ENCODE peak calls at places on chromosomes 2 and 18, in ten cellular contexts. One of them, this sample, is unnamed. For H3K9me3 and H3K4me1, the result is how much of the 10 kb centered on the place peaks cover.

GRCh38 chr18:31648966-31649429 is 35.4 kb downstream of the B4GALT6 start:
- DNase-seq in heart right ventricle: no peak
- DNase-seq in fibroblast of lung: peak
- DNase-seq in esophagus squamous epithelium: no peak
- DNase-seq in tibial nerve: no peak
- DNase-seq in CD8-positive, alpha-beta T cell: no peak
- DNase-seq in uterus: no peak
- DNase-seq in OCI-LY7: no peak
- DNase-seq in colonic mucosa: no peak
- DNase-seq in adrenal gland: peak
- DNase-seq in this sample: peak

GRCh38 chr2:241777686-241778627 is 1.3 kb downstream of the GAL3ST2 start:
- DNase-seq in tibial nerve: peak
- DNase-seq in heart right ventricle: no peak
- DNase-seq in esophagus squamous epithelium: no peak
- DNase-seq in CD8-positive, alpha-beta T cell: no peak
- DNase-seq in adrenal gland: no peak
- DNase-seq in uterus: no peak
- DNase-seq in fibroblast of lung: no peak
- DNase-seq in OCI-LY7: no peak
- DNase-seq in colonic mucosa: peak
- DNase-seq in this sample: peak

GRCh38 chr2:151260492-151261239 is 997 bp downstream of the RBM43 start:
- DNase-seq in uterus: no peak
- DNase-seq in adrenal gland: no peak
- DNase-seq in esophagus squamous epithelium: no peak
- DNase-seq in CD8-positive, alpha-beta T cell: no peak
- DNase-seq in OCI-LY7: peak
- DNase-seq in heart right ventricle: no peak
- DNase-seq in tibial nerve: no peak
- DNase-seq in colonic mucosa: no peak
- DNase-seq in fibroblast of lung: peak
- DNase-seq in this sample: no peak

GRCh38 chr18:48571619-48572384 is 33.0 kb downstream of the CTIF start:
- DNase-seq in esophagus squamous epithelium: no peak
- DNase-seq in CD8-positive, alpha-beta T cell: no peak
- DNase-seq in OCI-LY7: no peak
- DNase-seq in tibial nerve: no peak
- DNase-seq in fibroblast of lung: no peak
- DNase-seq in adrenal gland: no peak
- DNase-seq in colonic mucosa: no peak
- DNase-seq in uterus: no peak
- DNase-seq in heart right ventricle: no peak
- DNase-seq in this sample: no peak

GRCh38 chr2:28658369-28658768 is 93.3 kb upstream of the PPP1CB start:
- DNase-seq in tibial nerve: no peak
- DNase-seq in uterus: no peak
- DNase-seq in fibroblast of lung: peak
- DNase-seq in adrenal gland: no peak
- DNase-seq in CD8-positive, alpha-beta T cell: no peak
- DNase-seq in OCI-LY7: no peak
- DNase-seq in colonic mucosa: no peak
- DNase-seq in heart right ventricle: no peak
- DNase-seq in esophagus squamous epithelium: no peak
- DNase-seq in this sample: no peak

GRCh38 chr2:22281033-22281432 is 1103.9 kb upstream of the KLHL29 start:
- DNase-seq in adrenal gland: peak
- DNase-seq in fibroblast of lung: peak
- DNase-seq in CD8-positive, alpha-beta T cell: no peak
- DNase-seq in esophagus squamous epithelium: no peak
- DNase-seq in uterus: no peak
- DNase-seq in colonic mucosa: no peak
- DNase-seq in heart right ventricle: no peak
- DNase-seq in OCI-LY7: no peak
- DNase-seq in tibial nerve: no peak
- DNase-seq in this sample: no peak

GRCh38 chr18:50879302-50880107 is 587 bp downstream of the ME2 start:
- DNase-seq in CD8-positive, alpha-beta T cell: peak
- DNase-seq in colonic mucosa: peak
- DNase-seq in OCI-LY7: peak
- DNase-seq in fibroblast of lung: peak
- DNase-seq in uterus: no peak
- DNase-seq in heart right ventricle: no peak
- DNase-seq in adrenal gland: no peak
- DNase-seq in esophagus squamous epithelium: no peak
- DNase-seq in tibial nerve: no peak
- DNase-seq in this sample: peak

GRCh38 chr2:71395471-71395870 is 57.9 kb upstream of the DYSF start:
- DNase-seq in CD8-positive, alpha-beta T cell: no peak
- DNase-seq in esophagus squamous epithelium: no peak
- DNase-seq in fibroblast of lung: no peak
- DNase-seq in adrenal gland: no peak
- DNase-seq in heart right ventricle: no peak
- DNase-seq in uterus: no peak
- DNase-seq in OCI-LY7: no peak
- DNase-seq in colonic mucosa: no peak
- DNase-seq in tibial nerve: no peak
- DNase-seq in this sample: no peak

DNA sequence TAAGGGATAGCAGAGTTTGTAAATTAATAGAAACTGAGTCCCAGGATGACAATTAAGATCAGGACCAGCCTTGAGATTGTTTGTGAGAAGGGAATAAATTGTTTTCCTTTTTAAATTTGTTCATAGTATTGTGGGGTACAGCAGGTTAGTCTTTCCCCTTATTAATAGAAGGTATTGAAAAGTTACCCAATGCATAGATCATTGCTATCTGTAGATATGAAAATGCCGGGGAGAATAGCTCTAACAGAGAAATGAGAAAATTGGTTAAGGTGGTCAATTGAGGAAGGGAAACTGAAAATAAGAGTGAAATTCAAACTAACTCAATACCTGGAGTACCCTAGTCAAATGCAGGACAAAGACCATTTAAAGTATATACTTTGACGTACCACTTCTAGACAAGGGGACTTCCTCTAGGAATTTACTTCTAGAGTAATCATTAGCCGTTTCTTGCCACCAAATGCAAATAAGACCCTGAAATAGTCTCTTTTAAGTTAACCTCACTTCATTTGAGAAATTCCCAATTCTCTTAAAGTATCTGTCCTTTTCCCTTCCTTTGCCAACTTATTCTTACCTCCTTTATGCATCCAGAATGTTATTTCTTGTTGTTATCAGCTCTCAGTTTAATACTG is 1224.4 kb upstream of the LRRTM1 start:
- DNase-seq in heart right ventricle: no peak
- DNase-seq in fibroblast of lung: no peak
- DNase-seq in tibial nerve: no peak
- DNase-seq in colonic mucosa: no peak
- DNase-seq in uterus: no peak
- DNase-seq in adrenal gland: no peak
- DNase-seq in OCI-LY7: no peak
- DNase-seq in CD8-positive, alpha-beta T cell: no peak
- DNase-seq in esophagus squamous epithelium: no peak
- DNase-seq in this sample: no peak
- H3K9me3 ChIP-seq in heart right ventricle: under half
- H3K9me3 ChIP-seq in fibroblast of lung: under half
- H3K9me3 ChIP-seq in tibial nerve: under half
- H3K9me3 ChIP-seq in colonic mucosa: under half
- H3K9me3 ChIP-seq in uterus: under half
- H3K9me3 ChIP-seq in adrenal gland: under half
- H3K9me3 ChIP-seq in OCI-LY7: under half
- H3K9me3 ChIP-seq in CD8-positive, alpha-beta T cell: under half
- H3K9me3 ChIP-seq in esophagus squamous epithelium: under half
- H3K9me3 ChIP-seq in this sample: under half

DNA sequence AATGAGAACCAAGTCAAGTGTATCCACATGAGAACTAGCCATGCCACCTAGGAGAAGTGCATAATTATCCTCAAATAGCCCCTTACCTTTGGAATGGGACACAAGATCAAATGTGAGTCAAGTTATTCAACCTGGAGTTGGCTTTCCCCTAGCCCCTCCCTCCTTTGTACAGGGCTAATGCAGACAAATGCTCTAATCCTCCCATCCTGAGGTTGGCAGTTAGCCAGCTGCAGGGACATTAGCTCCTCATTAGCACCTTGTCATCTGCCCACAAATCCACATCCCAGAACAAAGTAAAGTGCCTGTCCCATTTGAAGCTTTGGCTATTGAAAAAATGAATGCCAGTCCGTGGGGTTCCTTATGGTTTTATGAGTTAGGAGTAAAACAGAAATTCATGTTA is 294.1 kb upstream of the FANCL start:
- DNase-seq in colonic mucosa: no peak
- DNase-seq in OCI-LY7: no peak
- DNase-seq in esophagus squamous epithelium: no peak
- DNase-seq in CD8-positive, alpha-beta T cell: no peak
- DNase-seq in heart right ventricle: no peak
- DNase-seq in adrenal gland: no peak
- DNase-seq in fibroblast of lung: no peak
- DNase-seq in tibial nerve: no peak
- DNase-seq in uterus: no peak
- DNase-seq in this sample: no peak
- H3K4me1 ChIP-seq in colonic mucosa: under half
- H3K4me1 ChIP-seq in OCI-LY7: under half
- H3K4me1 ChIP-seq in esophagus squamous epithelium: under half
- H3K4me1 ChIP-seq in CD8-positive, alpha-beta T cell: under half
- H3K4me1 ChIP-seq in heart right ventricle: under half
- H3K4me1 ChIP-seq in adrenal gland: under half
- H3K4me1 ChIP-seq in fibroblast of lung: under half
- H3K4me1 ChIP-seq in tibial nerve: under half
- H3K4me1 ChIP-seq in uterus: under half
- H3K4me1 ChIP-seq in this sample: under half

DNA sequence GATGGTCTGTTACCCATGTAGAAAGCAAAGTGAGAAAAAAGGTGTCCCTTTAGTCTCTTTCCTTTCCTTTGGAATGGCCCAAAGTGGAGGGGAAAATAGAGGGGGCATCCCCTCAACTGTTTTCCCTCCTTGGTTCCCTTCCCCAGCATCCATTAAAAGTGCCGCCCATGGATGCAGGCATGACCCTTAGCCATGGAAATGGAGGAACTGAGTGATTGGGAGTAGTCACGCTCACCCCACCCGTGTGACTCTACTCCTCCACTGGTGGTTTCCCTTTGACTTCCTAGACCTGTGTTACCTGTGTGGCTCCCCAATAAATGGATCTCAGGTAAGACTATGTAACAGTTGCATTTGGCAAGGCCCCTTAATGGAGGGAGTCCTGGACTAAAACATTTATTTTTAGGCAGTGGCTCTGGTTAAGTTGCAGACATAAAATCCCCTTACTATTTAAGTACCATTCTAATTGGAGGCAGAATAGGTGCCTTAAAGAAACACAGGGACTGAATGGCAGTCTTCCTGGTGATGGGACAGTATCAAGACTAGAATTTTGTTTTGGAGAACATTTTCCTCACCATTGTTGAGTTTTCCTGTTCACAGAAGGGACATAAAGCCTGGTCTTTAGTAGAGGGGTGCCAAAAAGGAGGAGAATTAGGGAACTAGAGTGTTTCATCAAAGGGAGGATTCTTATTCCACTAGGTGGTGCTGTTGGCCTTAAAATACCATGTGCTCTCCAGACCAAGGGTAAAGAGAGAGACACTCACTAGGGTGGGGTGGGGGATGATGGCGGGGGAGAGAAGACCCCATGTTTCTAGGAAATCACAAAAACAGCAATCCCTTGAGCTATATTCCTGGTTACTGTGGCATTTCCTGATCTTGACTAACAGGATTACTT is 25.7 kb upstream of the PLA2R1 start:
- DNase-seq in heart right ventricle: no peak
- DNase-seq in tibial nerve: no peak
- DNase-seq in fibroblast of lung: no peak
- DNase-seq in OCI-LY7: peak
- DNase-seq in colonic mucosa: no peak
- DNase-seq in uterus: no peak
- DNase-seq in adrenal gland: no peak
- DNase-seq in CD8-positive, alpha-beta T cell: no peak
- DNase-seq in esophagus squamous epithelium: no peak
- DNase-seq in this sample: no peak
- H3K9me3 ChIP-seq in heart right ventricle: half or more
- H3K9me3 ChIP-seq in tibial nerve: under half
- H3K9me3 ChIP-seq in fibroblast of lung: under half
- H3K9me3 ChIP-seq in OCI-LY7: under half
- H3K9me3 ChIP-seq in colonic mucosa: under half
- H3K9me3 ChIP-seq in uterus: under half
- H3K9me3 ChIP-seq in adrenal gland: under half
- H3K9me3 ChIP-seq in CD8-positive, alpha-beta T cell: under half
- H3K9me3 ChIP-seq in esophagus squamous epithelium: under half
- H3K9me3 ChIP-seq in this sample: under half

GRCh38 chr2:119349289-119349688 is 17.3 kb downstream of the C2orf76 start:
- DNase-seq in esophagus squamous epithelium: no peak
- DNase-seq in OCI-LY7: no peak
- DNase-seq in CD8-positive, alpha-beta T cell: no peak
- DNase-seq in uterus: no peak
- DNase-seq in colonic mucosa: no peak
- DNase-seq in tibial nerve: no peak
- DNase-seq in heart right ventricle: no peak
- DNase-seq in fibroblast of lung: no peak
- DNase-seq in adrenal gland: no peak
- DNase-seq in this sample: no peak

GRCh38 chr2:119352357-119352756 is 14.3 kb downstream of the C2orf76 start:
- DNase-seq in heart right ventricle: no peak
- DNase-seq in esophagus squamous epithelium: no peak
- DNase-seq in CD8-positive, alpha-beta T cell: no peak
- DNase-seq in adrenal gland: no peak
- DNase-seq in OCI-LY7: peak
- DNase-seq in tibial nerve: no peak
- DNase-seq in colonic mucosa: no peak
- DNase-seq in uterus: no peak
- DNase-seq in fibroblast of lung: no peak
- DNase-seq in this sample: no peak

GRCh38 chr2:119354860-119355259 is 11.8 kb downstream of the C2orf76 start:
- DNase-seq in esophagus squamous epithelium: no peak
- DNase-seq in OCI-LY7: no peak
- DNase-seq in adrenal gland: no peak
- DNase-seq in heart right ventricle: no peak
- DNase-seq in fibroblast of lung: no peak
- DNase-seq in uterus: no peak
- DNase-seq in CD8-positive, alpha-beta T cell: no peak
- DNase-seq in tibial nerve: no peak
- DNase-seq in colonic mucosa: no peak
- DNase-seq in this sample: no peak

DNA sequence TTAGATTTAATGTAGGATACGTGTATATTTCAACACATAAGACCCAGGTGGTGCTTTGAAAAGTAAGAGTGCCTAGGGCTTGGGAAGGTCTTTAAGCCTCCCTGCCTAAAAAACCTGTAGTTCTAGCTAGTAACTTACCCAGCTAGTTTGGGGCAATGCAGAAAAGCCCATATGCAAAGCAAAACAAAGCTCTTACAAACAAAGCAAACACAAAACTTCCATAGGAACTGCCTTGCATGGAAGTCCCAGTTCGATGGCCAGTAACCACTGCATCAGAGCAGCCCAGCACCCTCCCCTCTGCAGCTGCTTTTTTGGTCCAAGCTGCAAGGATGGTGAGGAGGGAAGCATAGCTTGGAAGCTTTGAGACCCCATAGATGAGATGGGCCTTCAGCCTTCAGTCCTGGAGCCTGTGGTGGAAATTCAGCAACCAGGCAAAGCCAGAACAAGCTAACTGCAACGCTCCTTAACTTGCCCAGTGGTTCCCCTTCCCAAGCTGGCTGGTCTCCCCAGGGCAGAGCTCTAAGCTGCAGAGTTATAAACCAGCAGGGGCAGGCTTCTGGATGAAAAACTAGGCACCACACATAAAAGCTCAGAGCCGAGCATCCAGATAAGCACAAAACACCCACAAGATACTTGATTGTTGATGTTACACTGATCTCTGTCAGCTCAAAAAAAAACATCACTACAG is 16.2 kb downstream of the C2orf76 start:
- DNase-seq in tibial nerve: no peak
- DNase-seq in heart right ventricle: no peak
- DNase-seq in esophagus squamous epithelium: no peak
- DNase-seq in colonic mucosa: no peak
- DNase-seq in uterus: no peak
- DNase-seq in fibroblast of lung: no peak
- DNase-seq in adrenal gland: no peak
- DNase-seq in CD8-positive, alpha-beta T cell: no peak
- DNase-seq in OCI-LY7: peak
- DNase-seq in this sample: no peak
- H3K4me1 ChIP-seq in tibial nerve: under half
- H3K4me1 ChIP-seq in heart right ventricle: under half
- H3K4me1 ChIP-seq in esophagus squamous epithelium: under half
- H3K4me1 ChIP-seq in colonic mucosa: under half
- H3K4me1 ChIP-seq in uterus: under half
- H3K4me1 ChIP-seq in fibroblast of lung: under half
- H3K4me1 ChIP-seq in adrenal gland: under half
- H3K4me1 ChIP-seq in CD8-positive, alpha-beta T cell: under half
- H3K4me1 ChIP-seq in OCI-LY7: half or more
- H3K4me1 ChIP-seq in this sample: under half

This sample was measured in Peyer's patch.